ENCODE peak calls at places on chromosomes 13 and 19, in four cellular contexts. D, U, K and N are unnamed samples.

GRCh38 chr13:107450426-107450825 is 764.9 kb downstream of the LIG4 start:
- DNase-seq in D (no peak), U (no peak), K (no peak), N (no peak)

GRCh38 chr13:50543767-50544166 is 299.7 kb downstream of the DLEU7 start:
- DNase-seq in D (no peak), U (no peak), K (no peak), N (no peak)

GRCh38 chr19:2611483-2612464 is 90.7 kb downstream of the GNG7 start:
- DNase-seq in D (no peak), U (no peak), K (no peak), N (no peak)

GRCh38 chr19:41695745-41696144 is 7.7 kb upstream of the CEACAM7 start:
- DNase-seq in D (no peak), U (no peak), K (no peak), N (no peak)

GRCh38 chr19:17803264-17803896 is 8.4 kb downstream of the B3GNT3 start:
- DNase-seq in D (no peak), U (no peak), K (no peak), N (no peak)

GRCh38 chr13:26280295-26280694 is 26.4 kb downstream of the CDK8 start:
- DNase-seq in D (no peak), U (no peak), K (no peak), N (no peak)

GRCh38 chr13:27004866-27005265 is 166.7 kb downstream of the USP12 start:
- DNase-seq in D (no peak), U (no peak), K (no peak), N (no peak)

GRCh38 chr19:40799558-40800338 is 757 bp downstream of the EGLN2 start:
- DNase-seq in D (no peak), U (peak), K (no peak), N (no peak)

GRCh38 chr19:47779524-47780214 is 1.2 kb downstream of the SELENOW start:
- DNase-seq in D (no peak), U (no peak), K (no peak), N (no peak)
- TF ChIP-seq CBFB in D (no peak), U (no peak), K (no peak), N (no peak)

DNA sequence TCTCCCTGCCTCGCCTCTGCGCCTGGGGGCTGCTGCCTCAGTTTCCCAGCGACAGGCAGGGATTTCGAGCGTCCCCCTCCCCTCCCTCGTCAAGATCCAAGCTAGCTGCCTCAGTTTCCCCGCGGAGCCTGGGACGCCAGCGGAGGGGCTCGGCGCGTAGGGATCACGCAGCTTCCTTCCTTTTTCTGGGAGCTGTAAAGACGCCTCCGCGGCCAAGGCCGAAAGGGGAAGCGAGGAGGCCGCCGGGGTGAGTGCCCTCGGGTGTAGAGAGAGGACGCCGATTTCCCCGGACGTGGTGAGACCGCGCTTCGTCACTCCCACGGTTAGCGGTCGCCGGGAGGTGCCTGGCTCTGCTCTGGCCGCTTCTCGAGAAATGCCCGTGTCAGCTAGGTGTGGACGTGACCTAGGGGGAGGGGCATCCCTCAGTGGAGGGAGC is 722 bp upstream of the ICAM1 start:
- DNase-seq in D (no peak), U (no peak), K (no peak), N (peak)
- TF ChIP-seq CBFB in D (peak), U (no peak), K (no peak), N (peak)

GRCh38 chr19:1469936-1470863 is 8.8 kb downstream of the C19orf25 start:
- DNase-seq in D (no peak), U (peak), K (no peak), N (peak)
- TF ChIP-seq CBFB in D (no peak), U (no peak), K (no peak), N (no peak)

DNA sequence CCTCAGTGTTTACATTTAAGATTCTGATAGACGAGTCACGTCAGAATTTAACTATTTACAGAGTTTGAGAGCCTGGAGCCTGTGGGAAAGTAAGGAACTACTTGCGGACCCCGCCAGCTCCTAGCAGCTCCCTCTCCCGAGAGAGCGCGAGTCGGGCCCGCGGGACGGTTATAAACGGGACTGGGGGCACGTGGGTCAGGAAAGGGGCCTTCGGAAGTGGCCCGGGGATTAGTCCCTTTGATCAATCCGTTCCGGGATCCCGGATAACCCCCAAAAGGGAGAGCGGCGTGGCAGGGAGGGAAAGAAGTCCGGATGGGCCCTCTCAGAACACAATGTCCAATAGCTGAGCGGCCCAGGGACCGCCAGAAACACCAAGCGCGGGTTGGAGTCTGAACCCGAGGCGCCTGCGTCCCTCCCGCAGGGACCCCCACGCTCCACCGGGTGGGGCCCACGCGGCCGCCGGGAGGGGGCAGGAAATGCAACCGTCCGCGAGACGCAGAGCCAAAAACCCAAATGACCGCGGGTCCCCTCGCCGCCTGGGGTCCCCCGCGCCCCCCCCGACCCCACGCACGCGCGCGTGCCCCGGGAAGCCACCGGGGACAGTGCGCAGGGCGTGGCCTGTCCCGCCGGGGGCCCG is 3.6 kb downstream of the ZIC5 start:
- DNase-seq in D (no peak), U (peak), K (no peak), N (peak)
- TF ChIP-seq CBFB in D (no peak), U (no peak), K (no peak), N (no peak)

GRCh38 chr13:34369925-34370324 is 552.0 kb downstream of the RFC3 start:
- DNase-seq in D (no peak), U (no peak), K (no peak), N (no peak)
- TF ChIP-seq CBFB in D (no peak), U (no peak), K (no peak), N (no peak)